ENCODE peak calls at places on chromosome 1, in four cellular contexts. E, K, H and W are unnamed samples.

GRCh38 chr1:177181280-177181630 is 10.5 kb downstream of the BRINP2 start:
- DNase-seq in H (no peak), K (no peak), E (peak), W (no peak)

GRCh38 chr1:17109897-17110554 is 9.2 kb downstream of the PADI2 start:
- DNase-seq in H (no peak), E (no peak), K (no peak), W (no peak)

GRCh38 chr1:21931171-21932093 is 5.7 kb downstream of the HSPG2 start:
- DNase-seq in H (no peak), K (peak), E (no peak), W (peak)

GRCh38 chr1:175434268-175434860 is 241.8 kb upstream of the KIAA0040 start:
- DNase-seq in H (no peak), K (peak), E (peak), W (no peak)

GRCh38 chr1:229464672-229465071 is 30.8 kb upstream of the ACTA1 start:
- DNase-seq in E (no peak), H (no peak), K (no peak), W (no peak)

GRCh38 chr1:40868051-40868723 is 6.0 kb upstream of the CITED4 start:
- DNase-seq in H (no peak), E (no peak), K (peak), W (peak)

GRCh38 chr1:200124309-200124708 is 96.8 kb downstream of the NR5A2 start:
- DNase-seq in E (no peak), K (no peak), H (no peak), W (no peak)

GRCh38 chr1:204971700-204972336 is 71.2 kb upstream of the CNTN2 start:
- DNase-seq in E (no peak), K (peak), H (no peak), W (no peak)

GRCh38 chr1:5620997-5621396 is 371.2 kb downstream of the NPHP4 start:
- DNase-seq in E (peak), K (peak), H (no peak), W (peak)

GRCh38 chr1:204443260-204443619 is 31.6 kb upstream of the PPP1R15B start:
- DNase-seq in K (no peak), E (no peak), H (no peak), W (no peak)

GRCh38 chr1:27979151-27979858 is 19.5 kb downstream of the XKR8 start:
- DNase-seq in H (peak), K (peak), E (no peak), W (no peak)

GRCh38 chr1:236316437-236316836 is 34.7 kb upstream of the ERO1B start:
- DNase-seq in E (no peak), H (no peak), K (no peak), W (no peak)

GRCh38 chr1:211132681-211133392 is 1.1 kb downstream of the KCNH1 start:
- DNase-seq in H (no peak), E (no peak), K (no peak), W (no peak)

GRCh38 chr1:34398205-34398915 is 221.7 kb downstream of the C1orf94 start:
- DNase-seq in H (no peak), K (no peak), E (no peak), W (no peak)

GRCh38 chr1:34398916-34399275 is 222.2 kb downstream of the C1orf94 start:
- DNase-seq in E (peak), K (no peak), H (no peak), W (no peak)

GRCh38 chr1:34400690-34401089 is 224.0 kb downstream of the C1orf94 start:
- DNase-seq in E (no peak), K (no peak), H (no peak), W (no peak)

DNA sequence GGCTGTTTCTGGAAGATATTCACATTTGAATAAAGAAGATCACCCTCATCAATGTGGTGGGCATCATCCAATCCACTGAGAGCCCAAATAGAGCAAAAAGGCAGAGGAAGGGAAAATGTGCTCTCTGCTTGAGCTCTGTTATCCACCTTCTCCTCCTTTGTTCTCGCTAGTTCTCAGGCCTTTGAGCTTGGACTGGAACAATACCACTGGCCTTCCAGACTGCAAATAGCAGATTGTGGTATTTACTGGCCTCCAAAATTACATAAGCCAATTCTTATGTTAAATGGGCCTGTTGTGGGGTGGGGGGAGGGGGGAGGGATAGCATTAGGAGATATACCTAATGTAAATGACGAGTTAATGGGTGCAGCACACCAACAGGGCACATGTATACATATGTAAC is 219.3 kb downstream of the C1orf94 start:
- DNase-seq in H (no peak), E (no peak), K (no peak), W (no peak)
- TF ChIP-seq ATF3 in H (no peak), E (no peak), K (no peak), W (no peak)

GRCh38 chr1:76958808-76959207 is 91.5 kb downstream of the ST6GALNAC5 start:
- DNase-seq in E (no peak), H (no peak), K (no peak), W (no peak)

GRCh38 chr1:76955652-76956051 is 88.4 kb downstream of the ST6GALNAC5 start:
- DNase-seq in E (no peak), H (no peak), K (no peak), W (no peak)

GRCh38 chr1:76961181-76961580 is 93.9 kb downstream of the ST6GALNAC5 start:
- DNase-seq in K (no peak), H (no peak), E (no peak), W (no peak)

GRCh38 chr1:76957961-76958360 is 90.7 kb downstream of the ST6GALNAC5 start:
- DNase-seq in K (no peak), H (no peak), E (no peak), W (no peak)

DNA sequence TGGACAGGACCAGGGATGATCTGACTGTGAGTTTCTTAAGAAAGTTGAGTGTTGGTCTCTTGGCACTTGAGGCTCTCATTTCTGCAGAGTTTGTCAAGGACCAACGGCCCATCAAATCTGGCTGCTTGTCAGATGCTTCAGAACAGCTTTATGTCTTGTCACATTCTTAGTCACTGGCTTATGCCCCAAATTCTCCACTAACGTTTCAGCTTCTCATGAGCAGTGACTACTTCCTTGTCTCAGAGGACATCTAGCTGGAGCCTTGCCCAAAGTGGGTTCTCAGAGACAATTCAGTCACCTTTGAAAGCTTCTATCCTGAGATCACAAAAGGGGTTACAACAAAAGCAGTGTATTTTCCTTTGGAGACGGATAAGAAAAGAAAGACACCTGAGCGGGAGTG is 92.3 kb downstream of the ST6GALNAC5 start:
- DNase-seq in H (no peak), E (no peak), K (no peak), W (no peak)
- TF ChIP-seq NR2C2 in H (no peak), E (no peak), K (no peak), W (no peak)

GRCh38 chr1:109793089-109793485 is 29.4 kb upstream of the EPS8L3 start:
- DNase-seq in E (no peak), K (no peak), H (no peak), W (no peak)
- TF ChIP-seq ATF3 in E (no peak), K (no peak), H (no peak), W (no peak)

DNA sequence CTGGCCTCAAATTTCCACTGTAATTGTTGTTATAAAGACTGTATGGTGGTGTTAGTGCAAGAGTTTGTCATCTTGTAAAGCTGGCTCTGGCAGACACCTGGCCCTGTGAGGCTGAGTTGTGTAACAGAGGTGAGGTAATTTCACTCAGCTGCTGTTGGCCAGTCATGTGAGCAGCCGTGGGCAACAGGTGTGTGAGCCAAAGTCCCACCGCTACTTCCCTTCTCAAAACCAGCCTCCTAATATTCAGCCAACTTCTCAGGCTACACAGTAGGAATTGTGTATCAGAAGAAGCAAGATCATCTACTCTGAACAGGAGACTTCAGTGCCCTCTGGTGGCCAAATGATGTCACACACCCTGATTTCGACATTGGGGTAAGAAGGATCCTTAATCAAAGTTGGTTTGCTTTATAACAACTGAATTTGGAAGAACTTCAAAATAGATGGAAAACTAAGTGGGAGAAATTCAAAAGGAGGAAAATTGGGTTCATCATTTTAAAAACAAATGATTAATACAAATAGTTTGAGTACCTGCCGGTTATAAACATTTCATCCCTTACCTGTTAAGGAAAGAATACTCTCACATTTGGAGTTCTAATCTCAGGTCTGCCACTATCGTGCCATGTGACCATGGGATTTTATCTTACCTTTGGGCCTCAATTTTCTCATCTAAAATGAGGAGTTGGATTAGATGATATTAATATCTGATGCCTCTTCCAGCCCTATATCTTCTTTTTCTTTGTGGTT is 2.6 kb upstream of the CREG1 start:
- DNase-seq in K (peak), H (no peak), E (peak), W (peak)
- TF ChIP-seq NR2C2 in K (no peak), H (no peak), E (no peak), W (no peak)

DNA sequence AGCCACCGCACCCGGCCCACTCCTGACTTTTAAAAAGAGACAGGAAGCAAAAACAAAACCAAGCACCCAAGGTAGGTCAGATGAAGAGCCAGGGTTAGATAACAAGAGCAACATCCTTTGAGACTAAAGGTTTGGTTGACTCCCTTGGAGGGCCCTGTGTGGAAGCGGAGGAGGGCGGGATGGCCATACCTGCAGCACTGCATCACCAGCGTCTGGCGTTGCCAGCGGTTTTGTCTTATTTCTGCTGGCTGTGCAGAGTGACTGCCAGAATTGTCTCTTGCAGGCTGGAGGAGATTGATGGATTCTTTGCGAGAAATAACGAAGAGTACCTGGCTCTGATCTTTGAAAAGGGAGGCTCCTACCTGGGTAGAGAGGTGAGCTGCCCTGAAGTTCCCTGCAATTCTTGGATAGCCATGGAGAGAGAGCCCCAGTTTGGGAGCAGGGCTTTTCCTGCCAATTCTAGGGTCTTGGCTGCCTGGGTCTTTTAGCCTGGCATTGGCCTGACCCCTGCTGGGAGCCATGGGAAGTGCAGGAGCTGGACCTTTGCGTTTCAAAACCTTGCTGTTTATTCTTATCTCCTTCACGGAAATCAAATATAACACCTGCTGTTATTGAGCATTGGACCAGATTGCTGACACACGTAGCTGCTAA is 24.0 kb downstream of the QSOX1 start:
- DNase-seq in K (peak), H (no peak), E (peak), W (peak)
- TF ChIP-seq ATF3 in K (no peak), H (no peak), E (no peak), W (no peak)

DNA sequence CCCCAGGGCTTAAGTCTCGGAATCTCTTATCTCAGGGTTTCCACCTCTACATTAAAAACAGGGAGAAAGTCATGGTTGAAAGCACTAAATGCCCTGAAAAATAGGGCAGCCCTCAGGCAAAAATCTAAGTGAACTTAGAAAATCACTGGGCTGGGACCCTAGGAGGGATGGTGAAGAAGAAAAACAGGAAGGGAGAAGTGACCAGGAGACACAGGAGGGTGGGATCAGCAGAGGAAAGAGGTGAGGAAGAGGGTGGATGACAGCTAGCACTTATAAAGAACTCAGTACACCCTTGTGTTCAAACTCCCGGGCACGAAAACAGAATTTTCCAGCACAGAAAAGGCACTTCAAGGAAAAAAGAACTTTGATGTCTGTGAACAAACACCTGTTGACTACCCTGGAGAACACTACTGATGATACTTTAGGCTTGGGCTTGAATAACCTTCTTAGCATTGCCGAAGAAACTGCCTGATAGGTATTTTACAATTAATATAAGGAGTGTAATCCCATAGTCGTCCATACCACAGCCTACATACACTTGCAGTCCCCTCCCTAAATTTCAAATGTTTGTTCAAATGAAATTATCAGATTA is 2.0 kb downstream of the CHML start:
- DNase-seq in E (no peak), K (no peak), H (no peak), W (no peak)
- TF ChIP-seq NR2C2 in E (no peak), K (no peak), H (no peak), W (no peak)

GRCh38 chr1:164700683-164701082 is 141.7 kb downstream of the PBX1 start:
- DNase-seq in K (no peak), H (no peak), E (no peak), W (no peak)

GRCh38 chr1:164703415-164703814 is 144.4 kb downstream of the PBX1 start:
- DNase-seq in K (no peak), H (no peak), E (no peak), W (no peak)

GRCh38 chr1:164702664-164703063 is 143.7 kb downstream of the PBX1 start:
- DNase-seq in H (no peak), K (no peak), E (no peak), W (no peak)

GRCh38 chr1:164701221-164701761 is 142.3 kb downstream of the PBX1 start:
- DNase-seq in K (no peak), E (no peak), H (no peak), W (no peak)

DNA sequence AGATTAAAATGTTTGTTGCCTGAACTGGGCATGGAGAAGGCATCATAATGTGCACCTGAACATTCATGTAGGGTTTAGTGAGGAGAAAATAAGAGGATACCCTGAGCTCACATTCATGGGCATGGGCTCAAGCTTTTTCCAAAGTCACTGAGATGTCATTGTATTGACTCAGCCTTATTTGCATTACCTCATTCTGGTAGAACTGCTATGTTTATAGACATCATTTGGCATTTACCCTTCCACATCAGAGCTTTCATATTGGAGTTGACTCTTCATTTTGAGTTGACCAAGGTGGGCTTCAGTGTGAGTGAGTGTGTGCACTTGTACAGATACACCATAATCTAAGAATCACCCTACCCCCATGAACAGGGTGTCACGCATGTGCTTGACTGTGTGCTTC is 143.2 kb downstream of the PBX1 start:
- DNase-seq in H (no peak), K (no peak), E (no peak), W (no peak)
- TF ChIP-seq ATF3 in H (no peak), K (no peak), E (no peak), W (no peak)

DNA sequence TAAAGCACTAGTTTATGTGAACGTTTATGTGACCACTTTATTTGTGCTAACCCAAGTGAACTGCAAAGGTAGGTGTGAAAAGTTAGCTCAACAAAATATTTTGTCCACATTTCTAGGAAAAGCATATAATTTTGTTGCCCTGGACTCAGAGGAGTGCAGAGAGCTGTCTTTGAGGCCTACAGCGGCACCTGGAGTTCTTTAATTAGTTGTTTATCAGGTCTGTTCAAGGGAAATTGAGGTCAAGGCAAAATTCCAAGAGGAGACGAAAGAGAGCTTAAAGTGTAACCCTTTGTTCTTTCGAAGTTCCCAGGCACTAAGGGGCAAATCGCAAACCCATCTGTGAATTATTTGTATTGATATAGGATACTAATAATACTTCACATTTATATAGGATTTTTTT is 1.4 kb downstream of the GIPC2 start:
- DNase-seq in H (no peak), E (no peak), K (no peak), W (no peak)
- TF ChIP-seq NR2C2 in H (no peak), E (no peak), K (no peak), W (no peak)